ENCODE peak calls at places on chromosomes 12 and 14, in nine cellular contexts. Z, W, U, I, Q, V, L, H and N are unnamed samples.

GRCh38 chr12:18658179-18658578 is 79.6 kb downstream of the PLCZ1 start:
- DNase-seq in W (no peak), U (no peak), Z (no peak), L (no peak), H (no peak), V (no peak), I (no peak), Q (no peak), N (no peak)

GRCh38 chr14:99749142-99749541 is 44.1 kb upstream of the EML1 start:
- DNase-seq in V (no peak), Q (no peak), H (no peak), W (no peak), Z (no peak), U (no peak), L (no peak), I (no peak), N (no peak)

GRCh38 chr12:52052471-52053186 is 1.4 kb downstream of the NR4A1 start:
- DNase-seq in Z (no peak), Q (no peak), L (no peak), I (no peak), H (no peak), W (no peak), V (peak; percentile 31), U (peak; percentile 48), N (no peak)

GRCh38 chr12:129150721-129151120 is 297.4 kb downstream of the GLT1D1 start:
- DNase-seq in Q (no peak), Z (no peak), W (no peak), I (no peak), U (no peak), L (no peak), V (no peak), H (no peak), N (no peak)

GRCh38 chr12:9745191-9745590 is 12.3 kb upstream of the CLECL1 start:
- DNase-seq in L (no peak), I (no peak), Z (no peak), V (peak; percentile 48), U (no peak), W (no peak), H (no peak), Q (no peak), N (no peak)

GRCh38 chr14:70708717-70709570 is 67.2 kb downstream of the TTC9 start:
- DNase-seq in V (peak; percentile 73), L (no peak), Q (no peak), H (no peak), U (no peak), Z (no peak), I (peak; percentile 88), W (no peak), N (no peak)

GRCh38 chr14:101499080-101499479 is 62.2 kb upstream of the DIO3 start:
- DNase-seq in L (no peak), U (no peak), W (no peak), Z (no peak), H (no peak), V (no peak), I (no peak), Q (no peak), N (no peak)

GRCh38 chr12:13044859-13045384 is 741 bp downstream of the FAM234B start:
- DNase-seq in W (no peak), V (no peak), L (no peak), I (no peak), Z (no peak), U (no peak), H (peak; percentile 10), Q (no peak), N (no peak)

GRCh38 chr12:8077207-8077606 is 4.9 kb upstream of the NECAP1 start:
- DNase-seq in I (no peak), V (peak; percentile 19), W (no peak), Z (peak; percentile 13), L (no peak), Q (no peak), U (no peak), H (peak; percentile 43), N (no peak)

GRCh38 chr14:62117010-62117717 is 354.9 kb downstream of the SNAPC1 start:
- DNase-seq in L (peak; percentile 38), W (no peak), Q (peak; percentile 31), Z (peak; percentile 26), V (peak; percentile 97), I (peak; percentile 59), H (peak; percentile 75), U (peak; percentile 77), N (peak; percentile 60)

GRCh38 chr12:93713060-93713459 is 35.9 kb downstream of the CRADD start:
- DNase-seq in W (no peak), I (no peak), V (no peak), Z (no peak), H (no peak), L (no peak), U (no peak), Q (no peak), N (no peak)

GRCh38 chr14:22472935-22473854 is 115.8 kb downstream of the DAD1 start:
- DNase-seq in U (peak; percentile 65), I (no peak), Z (no peak), V (peak; percentile 54), L (peak; percentile 57), W (peak; percentile 21), Q (no peak), H (peak; percentile 69), N (no peak)

GRCh38 chr14:44316647-44317432 is 190.2 kb downstream of the FSCB start:
- DNase-seq in W (peak; percentile 16), U (no peak), H (peak; percentile 94), Q (no peak), Z (no peak), V (peak; percentile 1), L (peak; percentile 66), I (peak; percentile 23), N (no peak)

GRCh38 chr14:93824076-93824475 is 35.8 kb upstream of the PRIMA1 start:
- DNase-seq in L (no peak), I (no peak), Q (no peak), V (no peak), Z (no peak), W (no peak), U (no peak), H (no peak), N (no peak)

GRCh38 chr12:68081561-68081960 is 78.0 kb downstream of the IFNG start:
- DNase-seq in W (no peak), Q (no peak), L (no peak), U (no peak), V (no peak), Z (no peak), H (no peak), I (no peak), N (no peak)

GRCh38 chr12:130161261-130162231 is 718 bp upstream of the FZD10 start:
- DNase-seq in W (no peak), U (no peak), V (peak; percentile 93), I (no peak), L (peak; percentile 62), H (peak; percentile 18), Z (no peak), Q (no peak), N (peak; percentile 4)

GRCh38 chr14:104114421-104115130 is 23.8 kb upstream of the KIF26A start:
- DNase-seq in L (no peak), V (no peak), H (no peak), Z (no peak), U (no peak), I (no peak), Q (no peak), W (no peak), N (no peak)